ENCODE peak calls at places on chromosomes 6 and 20, in nine cellular contexts. One of them, this sample, is unnamed.
A peak's percentile ranks its signal among the peaks of the same experiment; 100 is the strongest.

GRCh38 chr6:32709625-32710024 is 31.6 kb upstream of the HLA-DQA2 start:
- DNase-seq in pancreas: no peak
- DNase-seq in AG20443: no peak
- DNase-seq in brain microvascular endothelial cell: no peak
- DNase-seq in GM23248: no peak
- DNase-seq in activated CD8-positive, alpha-beta memory T cell treated with anti-CD3 and anti-CD28 coated beads for 4 hours: no peak
- DNase-seq in M059J: no peak
- DNase-seq in effector memory CD8-positive, alpha-beta T cell: no peak
- DNase-seq in activated naive CD4-positive, alpha-beta T cell treated with Interleukin-2 at 50 U/mL for 16 hours: no peak
- DNase-seq in this sample: no peak

GRCh38 chr6:97677626-97678025 is 394.6 kb upstream of the MMS22L start:
- DNase-seq in AG20443: no peak
- DNase-seq in M059J: no peak
- DNase-seq in GM23248: no peak
- DNase-seq in activated naive CD4-positive, alpha-beta T cell treated with Interleukin-2 at 50 U/mL for 16 hours: no peak
- DNase-seq in effector memory CD8-positive, alpha-beta T cell: no peak
- DNase-seq in pancreas: no peak
- DNase-seq in activated CD8-positive, alpha-beta memory T cell treated with anti-CD3 and anti-CD28 coated beads for 4 hours: no peak
- DNase-seq in brain microvascular endothelial cell: no peak
- DNase-seq in this sample: no peak

GRCh38 chr20:10897341-10897740 is 223.5 kb upstream of the JAG1 start:
- DNase-seq in activated naive CD4-positive, alpha-beta T cell treated with Interleukin-2 at 50 U/mL for 16 hours: no peak
- DNase-seq in activated CD8-positive, alpha-beta memory T cell treated with anti-CD3 and anti-CD28 coated beads for 4 hours: no peak
- DNase-seq in effector memory CD8-positive, alpha-beta T cell: no peak
- DNase-seq in AG20443: no peak
- DNase-seq in GM23248: no peak
- DNase-seq in M059J: no peak
- DNase-seq in pancreas: no peak
- DNase-seq in brain microvascular endothelial cell: no peak
- DNase-seq in this sample: no peak

GRCh38 chr6:110523461-110524021 is 47.1 kb upstream of the SLC22A16 start:
- DNase-seq in brain microvascular endothelial cell: no peak
- DNase-seq in pancreas: no peak
- DNase-seq in activated CD8-positive, alpha-beta memory T cell treated with anti-CD3 and anti-CD28 coated beads for 4 hours: no peak
- DNase-seq in GM23248: no peak
- DNase-seq in effector memory CD8-positive, alpha-beta T cell: no peak
- DNase-seq in AG20443: no peak
- DNase-seq in M059J: peak; percentile 39
- DNase-seq in activated naive CD4-positive, alpha-beta T cell treated with Interleukin-2 at 50 U/mL for 16 hours: no peak
- DNase-seq in this sample: no peak

GRCh38 chr6:28747631-28748157 is 176.1 kb downstream of the TRIM27 start:
- DNase-seq in AG20443: peak; percentile 40
- DNase-seq in activated naive CD4-positive, alpha-beta T cell treated with Interleukin-2 at 50 U/mL for 16 hours: no peak
- DNase-seq in GM23248: peak; percentile 42
- DNase-seq in activated CD8-positive, alpha-beta memory T cell treated with anti-CD3 and anti-CD28 coated beads for 4 hours: no peak
- DNase-seq in pancreas: no peak
- DNase-seq in brain microvascular endothelial cell: peak; percentile 98
- DNase-seq in effector memory CD8-positive, alpha-beta T cell: no peak
- DNase-seq in M059J: peak; percentile 95
- DNase-seq in this sample: no peak

GRCh38 chr20:62703853-62704228 is 4.8 kb upstream of the NTSR1 start:
- DNase-seq in activated naive CD4-positive, alpha-beta T cell treated with Interleukin-2 at 50 U/mL for 16 hours: no peak
- DNase-seq in activated CD8-positive, alpha-beta memory T cell treated with anti-CD3 and anti-CD28 coated beads for 4 hours: no peak
- DNase-seq in brain microvascular endothelial cell: no peak
- DNase-seq in effector memory CD8-positive, alpha-beta T cell: no peak
- DNase-seq in AG20443: no peak
- DNase-seq in pancreas: no peak
- DNase-seq in GM23248: peak; percentile 27
- DNase-seq in M059J: peak; percentile 62
- DNase-seq in this sample: no peak

GRCh38 chr6:137413482-137413881 is 80.7 kb downstream of the OLIG3 start:
- DNase-seq in activated naive CD4-positive, alpha-beta T cell treated with Interleukin-2 at 50 U/mL for 16 hours: no peak
- DNase-seq in M059J: no peak
- DNase-seq in activated CD8-positive, alpha-beta memory T cell treated with anti-CD3 and anti-CD28 coated beads for 4 hours: no peak
- DNase-seq in brain microvascular endothelial cell: no peak
- DNase-seq in effector memory CD8-positive, alpha-beta T cell: no peak
- DNase-seq in AG20443: no peak
- DNase-seq in pancreas: no peak
- DNase-seq in GM23248: no peak
- DNase-seq in this sample: no peak

GRCh38 chr6:167707686-167708500 is 118.8 kb upstream of the AFDN start:
- DNase-seq in GM23248: no peak
- DNase-seq in brain microvascular endothelial cell: no peak
- DNase-seq in M059J: no peak
- DNase-seq in activated CD8-positive, alpha-beta memory T cell treated with anti-CD3 and anti-CD28 coated beads for 4 hours: no peak
- DNase-seq in AG20443: no peak
- DNase-seq in pancreas: no peak
- DNase-seq in effector memory CD8-positive, alpha-beta T cell: no peak
- DNase-seq in activated naive CD4-positive, alpha-beta T cell treated with Interleukin-2 at 50 U/mL for 16 hours: no peak
- DNase-seq in this sample: no peak

GRCh38 chr6:24506814-24507520 is 12.2 kb downstream of the ALDH5A1 start:
- DNase-seq in activated naive CD4-positive, alpha-beta T cell treated with Interleukin-2 at 50 U/mL for 16 hours: no peak
- DNase-seq in pancreas: no peak
- DNase-seq in effector memory CD8-positive, alpha-beta T cell: no peak
- DNase-seq in activated CD8-positive, alpha-beta memory T cell treated with anti-CD3 and anti-CD28 coated beads for 4 hours: no peak
- DNase-seq in brain microvascular endothelial cell: no peak
- DNase-seq in AG20443: no peak
- DNase-seq in GM23248: no peak
- DNase-seq in M059J: no peak
- DNase-seq in this sample: no peak